ENCODE peak calls at places on chromosomes 3 and 15, in seven cellular contexts. One of them, this sample, is unnamed.
A peak's percentile ranks its signal among the peaks of the same experiment; 100 is the strongest.

GRCh38 chr3:149967067-149967685 is 3.5 kb downstream of the PFN2 start:
- DNase-seq in posterior vena cava: no peak
- DNase-seq in neuronal stem cell: peak; percentile 33
- DNase-seq in GM20000: peak; percentile 50
- DNase-seq in WERI-Rb-1: no peak
- DNase-seq in caudate nucleus: no peak
- DNase-seq in GOT3: no peak
- DNase-seq in this sample: peak; percentile 45

GRCh38 chr3:171901615-171902312 is 58.6 kb downstream of the TMEM212 start:
- DNase-seq in posterior vena cava: no peak
- DNase-seq in neuronal stem cell: no peak
- DNase-seq in GM20000: no peak
- DNase-seq in WERI-Rb-1: no peak
- DNase-seq in caudate nucleus: no peak
- DNase-seq in GOT3: no peak
- DNase-seq in this sample: peak; percentile 43

GRCh38 chr3:184448321-184449160 is 68.7 kb downstream of the CHRD start:
- DNase-seq in posterior vena cava: no peak
- DNase-seq in neuronal stem cell: no peak
- DNase-seq in GM20000: no peak
- DNase-seq in WERI-Rb-1: no peak
- DNase-seq in caudate nucleus: no peak
- DNase-seq in GOT3: no peak
- DNase-seq in this sample: peak; percentile 99

GRCh38 chr15:78461171-78461881 is 23.3 kb downstream of the IREB2 start:
- DNase-seq in posterior vena cava: no peak
- DNase-seq in neuronal stem cell: no peak
- DNase-seq in GM20000: no peak
- DNase-seq in WERI-Rb-1: no peak
- DNase-seq in caudate nucleus: no peak
- DNase-seq in GOT3: no peak
- DNase-seq in this sample: no peak

GRCh38 chr15:52663895-52664294 is 15.3 kb downstream of the ATOSA start:
- DNase-seq in posterior vena cava: no peak
- DNase-seq in neuronal stem cell: no peak
- DNase-seq in GM20000: no peak
- DNase-seq in WERI-Rb-1: no peak
- DNase-seq in caudate nucleus: no peak
- DNase-seq in GOT3: no peak
- DNase-seq in this sample: no peak

GRCh38 chr3:140922634-140923033 is 19.0 kb upstream of the SLC25A36 start:
- DNase-seq in posterior vena cava: no peak
- DNase-seq in neuronal stem cell: no peak
- DNase-seq in GM20000: peak; percentile 32
- DNase-seq in WERI-Rb-1: no peak
- DNase-seq in caudate nucleus: no peak
- DNase-seq in GOT3: no peak
- DNase-seq in this sample: peak; percentile 57

GRCh38 chr3:20682573-20682972 is 496.6 kb upstream of the SGO1 start:
- DNase-seq in posterior vena cava: no peak
- DNase-seq in neuronal stem cell: no peak
- DNase-seq in GM20000: no peak
- DNase-seq in WERI-Rb-1: no peak
- DNase-seq in caudate nucleus: no peak
- DNase-seq in GOT3: no peak
- DNase-seq in this sample: no peak

GRCh38 chr15:77538011-77538410 is 94.7 kb downstream of the LINGO1 start:
- DNase-seq in posterior vena cava: peak; percentile 69
- DNase-seq in neuronal stem cell: no peak
- DNase-seq in GM20000: peak; percentile 78
- DNase-seq in WERI-Rb-1: no peak
- DNase-seq in caudate nucleus: peak; percentile 41
- DNase-seq in GOT3: no peak
- DNase-seq in this sample: no peak

GRCh38 chr15:28080386-28080785 is 18.7 kb downstream of the OCA2 start:
- DNase-seq in posterior vena cava: no peak
- DNase-seq in neuronal stem cell: no peak
- DNase-seq in GM20000: no peak
- DNase-seq in WERI-Rb-1: no peak
- DNase-seq in caudate nucleus: no peak
- DNase-seq in GOT3: no peak
- DNase-seq in this sample: no peak

GRCh38 chr3:55858302-55858701 is 371.2 kb upstream of the WNT5A start:
- DNase-seq in posterior vena cava: no peak
- DNase-seq in neuronal stem cell: no peak
- DNase-seq in GM20000: no peak
- DNase-seq in WERI-Rb-1: no peak
- DNase-seq in caudate nucleus: no peak
- DNase-seq in GOT3: no peak
- DNase-seq in this sample: peak; percentile 24

GRCh38 chr3:50347187-50347813 is 1.8 kb upstream of the ZMYND10 start:
- DNase-seq in posterior vena cava: no peak
- DNase-seq in neuronal stem cell: peak; percentile 63
- DNase-seq in GM20000: peak; percentile 68
- DNase-seq in WERI-Rb-1: peak; percentile 66
- DNase-seq in caudate nucleus: no peak
- DNase-seq in GOT3: peak; percentile 33
- DNase-seq in this sample: peak; percentile 57

GRCh38 chr3:127012091-127012490 is 29.2 kb downstream of the PLXNA1 start:
- DNase-seq in posterior vena cava: no peak
- DNase-seq in neuronal stem cell: no peak
- DNase-seq in GM20000: no peak
- DNase-seq in WERI-Rb-1: no peak
- DNase-seq in caudate nucleus: no peak
- DNase-seq in GOT3: no peak
- DNase-seq in this sample: peak; percentile 49

GRCh38 chr3:33063651-33064051 is 33.3 kb downstream of the GLB1 start:
- DNase-seq in posterior vena cava: no peak
- DNase-seq in neuronal stem cell: no peak
- DNase-seq in GM20000: no peak
- DNase-seq in WERI-Rb-1: no peak
- DNase-seq in caudate nucleus: no peak
- DNase-seq in GOT3: no peak
- DNase-seq in this sample: peak; percentile 30

GRCh38 chr15:67183443-67184169 is 70.9 kb downstream of the AAGAB start:
- DNase-seq in posterior vena cava: no peak
- DNase-seq in neuronal stem cell: no peak
- DNase-seq in GM20000: no peak
- DNase-seq in WERI-Rb-1: no peak
- DNase-seq in caudate nucleus: no peak
- DNase-seq in GOT3: no peak
- DNase-seq in this sample: peak; percentile 59

GRCh38 chr15:47332481-47332880 is 384.8 kb upstream of the SEMA6D start:
- DNase-seq in posterior vena cava: no peak
- DNase-seq in neuronal stem cell: no peak
- DNase-seq in GM20000: no peak
- DNase-seq in WERI-Rb-1: peak; percentile 52
- DNase-seq in caudate nucleus: no peak
- DNase-seq in GOT3: no peak
- DNase-seq in this sample: peak; percentile 19

GRCh38 chr3:197807969-197808587 is 17.0 kb downstream of the LRCH3 start:
- DNase-seq in posterior vena cava: no peak
- DNase-seq in neuronal stem cell: no peak
- DNase-seq in GM20000: no peak
- DNase-seq in WERI-Rb-1: no peak
- DNase-seq in caudate nucleus: no peak
- DNase-seq in GOT3: no peak
- DNase-seq in this sample: peak; percentile 62

GRCh38 chr3:195039180-195039843 is 231.6 kb downstream of the XXYLT1 start:
- DNase-seq in posterior vena cava: peak; percentile 54
- DNase-seq in neuronal stem cell: no peak
- DNase-seq in GM20000: no peak
- DNase-seq in WERI-Rb-1: no peak
- DNase-seq in caudate nucleus: no peak
- DNase-seq in GOT3: no peak
- DNase-seq in this sample: no peak

GRCh38 chr3:122689587-122689986 is 8.9 kb downstream of the PARP14 start:
- DNase-seq in posterior vena cava: no peak
- DNase-seq in neuronal stem cell: no peak
- DNase-seq in GM20000: no peak
- DNase-seq in WERI-Rb-1: no peak
- DNase-seq in caudate nucleus: no peak
- DNase-seq in GOT3: no peak
- DNase-seq in this sample: peak; percentile 58

GRCh38 chr3:196968233-196969000 is at the start of gene PIGZ:
- DNase-seq in posterior vena cava: no peak
- DNase-seq in neuronal stem cell: no peak
- DNase-seq in GM20000: peak; percentile 90
- DNase-seq in WERI-Rb-1: no peak
- DNase-seq in caudate nucleus: no peak
- DNase-seq in GOT3: no peak
- DNase-seq in this sample: peak; percentile 27

GRCh38 chr3:71089271-71089670 is 494.3 kb downstream of the FOXP1 start:
- DNase-seq in posterior vena cava: no peak
- DNase-seq in neuronal stem cell: no peak
- DNase-seq in GM20000: no peak
- DNase-seq in WERI-Rb-1: no peak
- DNase-seq in caudate nucleus: no peak
- DNase-seq in GOT3: no peak
- DNase-seq in this sample: no peak

GRCh38 chr3:10733297-10733696 is 82.7 kb upstream of the SLC6A11 start:
- DNase-seq in posterior vena cava: no peak
- DNase-seq in neuronal stem cell: no peak
- DNase-seq in GM20000: no peak
- DNase-seq in WERI-Rb-1: no peak
- DNase-seq in caudate nucleus: no peak
- DNase-seq in GOT3: no peak
- DNase-seq in this sample: no peak

GRCh38 chr3:165837058-165837525 is at the start of gene BCHE:
- DNase-seq in posterior vena cava: peak; percentile 79
- DNase-seq in neuronal stem cell: peak; percentile 30
- DNase-seq in GM20000: no peak
- DNase-seq in WERI-Rb-1: no peak
- DNase-seq in caudate nucleus: peak; percentile 2
- DNase-seq in GOT3: no peak
- DNase-seq in this sample: peak; percentile 89

GRCh38 chr3:59469948-59470723 is 420.3 kb upstream of the CFAP20DC start:
- DNase-seq in posterior vena cava: no peak
- DNase-seq in neuronal stem cell: no peak
- DNase-seq in GM20000: no peak
- DNase-seq in WERI-Rb-1: no peak
- DNase-seq in caudate nucleus: no peak
- DNase-seq in GOT3: no peak
- DNase-seq in this sample: peak; percentile 82

GRCh38 chr3:148911173-148911572 is 46.1 kb downstream of the CPA3 start:
- DNase-seq in posterior vena cava: no peak
- DNase-seq in neuronal stem cell: no peak
- DNase-seq in GM20000: no peak
- DNase-seq in WERI-Rb-1: no peak
- DNase-seq in caudate nucleus: no peak
- DNase-seq in GOT3: no peak
- DNase-seq in this sample: no peak

GRCh38 chr3:167743799-167744198 is 8.3 kb downstream of the SERPINI1 start:
- DNase-seq in posterior vena cava: no peak
- DNase-seq in neuronal stem cell: no peak
- DNase-seq in GM20000: no peak
- DNase-seq in WERI-Rb-1: no peak
- DNase-seq in caudate nucleus: no peak
- DNase-seq in GOT3: no peak
- DNase-seq in this sample: peak; percentile 24

GRCh38 chr3:8793242-8793641 is 23.8 kb upstream of the OXTR start:
- DNase-seq in posterior vena cava: no peak
- DNase-seq in neuronal stem cell: no peak
- DNase-seq in GM20000: no peak
- DNase-seq in WERI-Rb-1: peak; percentile 37
- DNase-seq in caudate nucleus: no peak
- DNase-seq in GOT3: no peak
- DNase-seq in this sample: no peak

GRCh38 chr3:37114251-37115145 is 59.9 kb downstream of the LRRFIP2 start:
- DNase-seq in posterior vena cava: no peak
- DNase-seq in neuronal stem cell: no peak
- DNase-seq in GM20000: no peak
- DNase-seq in WERI-Rb-1: no peak
- DNase-seq in caudate nucleus: no peak
- DNase-seq in GOT3: no peak
- DNase-seq in this sample: peak; percentile 91

GRCh38 chr3:88142094-88142624 is 7.6 kb upstream of the C3orf38 start:
- DNase-seq in posterior vena cava: no peak
- DNase-seq in neuronal stem cell: no peak
- DNase-seq in GM20000: no peak
- DNase-seq in WERI-Rb-1: no peak
- DNase-seq in caudate nucleus: no peak
- DNase-seq in GOT3: no peak
- DNase-seq in this sample: peak; percentile 49

GRCh38 chr3:12044860-12045259 is 40.7 kb downstream of the SYN2 start:
- DNase-seq in posterior vena cava: no peak
- DNase-seq in neuronal stem cell: no peak
- DNase-seq in GM20000: no peak
- DNase-seq in WERI-Rb-1: no peak
- DNase-seq in caudate nucleus: no peak
- DNase-seq in GOT3: no peak
- DNase-seq in this sample: no peak

GRCh38 chr3:38032328-38032865 is 3.0 kb upstream of the PLCD1 start:
- DNase-seq in posterior vena cava: no peak
- DNase-seq in neuronal stem cell: no peak
- DNase-seq in GM20000: no peak
- DNase-seq in WERI-Rb-1: no peak
- DNase-seq in caudate nucleus: no peak
- DNase-seq in GOT3: no peak
- DNase-seq in this sample: no peak

GRCh38 chr15:52099654-52100272 is 12.8 kb downstream of the BCL2L10 start:
- DNase-seq in posterior vena cava: no peak
- DNase-seq in neuronal stem cell: no peak
- DNase-seq in GM20000: no peak
- DNase-seq in WERI-Rb-1: no peak
- DNase-seq in caudate nucleus: no peak
- DNase-seq in GOT3: no peak
- DNase-seq in this sample: no peak

GRCh38 chr15:70802629-70803028 is 39.3 kb upstream of the UACA start:
- DNase-seq in posterior vena cava: no peak
- DNase-seq in neuronal stem cell: no peak
- DNase-seq in GM20000: no peak
- DNase-seq in WERI-Rb-1: no peak
- DNase-seq in caudate nucleus: no peak
- DNase-seq in GOT3: no peak
- DNase-seq in this sample: peak; percentile 58

GRCh38 chr15:81336568-81336967 is 12.6 kb upstream of the STARD5 start:
- DNase-seq in posterior vena cava: no peak
- DNase-seq in neuronal stem cell: no peak
- DNase-seq in GM20000: peak; percentile 50
- DNase-seq in WERI-Rb-1: no peak
- DNase-seq in caudate nucleus: no peak
- DNase-seq in GOT3: no peak
- DNase-seq in this sample: peak; percentile 58

GRCh38 chr3:195007151-195007550 is 263.8 kb downstream of the XXYLT1 start:
- DNase-seq in posterior vena cava: peak; percentile 25
- DNase-seq in neuronal stem cell: no peak
- DNase-seq in GM20000: no peak
- DNase-seq in WERI-Rb-1: no peak
- DNase-seq in caudate nucleus: no peak
- DNase-seq in GOT3: no peak
- DNase-seq in this sample: no peak

GRCh38 chr3:32568953-32569352 is 1.7 kb downstream of the DYNC1LI1 start:
- DNase-seq in posterior vena cava: no peak
- DNase-seq in neuronal stem cell: no peak
- DNase-seq in GM20000: no peak
- DNase-seq in WERI-Rb-1: no peak
- DNase-seq in caudate nucleus: no peak
- DNase-seq in GOT3: no peak
- DNase-seq in this sample: no peak

GRCh38 chr3:30440147-30440604 is 166.2 kb upstream of the TGFBR2 start:
- DNase-seq in posterior vena cava: no peak
- DNase-seq in neuronal stem cell: no peak
- DNase-seq in GM20000: no peak
- DNase-seq in WERI-Rb-1: no peak
- DNase-seq in caudate nucleus: no peak
- DNase-seq in GOT3: no peak
- DNase-seq in this sample: peak; percentile 80